ENCODE peak calls at places on chromosome 1, in nine cellular contexts. One of them, this sample, is unnamed.
A peak's percentile ranks its signal among the peaks of the same experiment; 100 is the strongest.

GRCh38 chr1:38558476-38559179 is 300.9 kb downstream of the RRAGC start:
- DNase-seq in stimulated activated CD4-positive, alpha-beta T cell treated with anti-CD3 and anti-CD28 coated beads, Interleukin-12 subunit alpha, Interleukin-12 subunit beta, amount 100 ng/mL, for 24 hours: no peak
- DNase-seq in activated CD8-positive, alpha-beta memory T cell treated with anti-CD3 and anti-CD28 coated beads, Interleukin-2, amount 50 U/mL, for 4 hours: no peak
- DNase-seq in WTC11: peak; percentile 71
- DNase-seq in stimulated activated CD8-positive, alpha-beta memory T cell treated with anti-CD3 and anti-CD28 coated beads, Interleukin-4, amount 100 ng/mL, for 4 hours: no peak
- DNase-seq in AG04450: no peak
- DNase-seq in memory B cell: no peak
- DNase-seq in WERI-Rb-1: no peak
- DNase-seq in A172: no peak
- DNase-seq in this sample: no peak

GRCh38 chr1:63703661-63704060 is 70.2 kb upstream of the ROR1 start:
- DNase-seq in memory B cell: no peak
- DNase-seq in WERI-Rb-1: no peak
- DNase-seq in stimulated activated CD8-positive, alpha-beta memory T cell treated with anti-CD3 and anti-CD28 coated beads, Interleukin-4, amount 100 ng/mL, for 4 hours: no peak
- DNase-seq in stimulated activated CD4-positive, alpha-beta T cell treated with anti-CD3 and anti-CD28 coated beads, Interleukin-12 subunit alpha, Interleukin-12 subunit beta, amount 100 ng/mL, for 24 hours: no peak
- DNase-seq in AG04450: no peak
- DNase-seq in activated CD8-positive, alpha-beta memory T cell treated with anti-CD3 and anti-CD28 coated beads, Interleukin-2, amount 50 U/mL, for 4 hours: no peak
- DNase-seq in A172: no peak
- DNase-seq in WTC11: no peak
- DNase-seq in this sample: no peak

GRCh38 chr1:71743862-71744261 is 538.5 kb downstream of the NEGR1 start:
- DNase-seq in memory B cell: no peak
- DNase-seq in WTC11: no peak
- DNase-seq in A172: no peak
- DNase-seq in activated CD8-positive, alpha-beta memory T cell treated with anti-CD3 and anti-CD28 coated beads, Interleukin-2, amount 50 U/mL, for 4 hours: no peak
- DNase-seq in stimulated activated CD8-positive, alpha-beta memory T cell treated with anti-CD3 and anti-CD28 coated beads, Interleukin-4, amount 100 ng/mL, for 4 hours: no peak
- DNase-seq in stimulated activated CD4-positive, alpha-beta T cell treated with anti-CD3 and anti-CD28 coated beads, Interleukin-12 subunit alpha, Interleukin-12 subunit beta, amount 100 ng/mL, for 24 hours: no peak
- DNase-seq in AG04450: no peak
- DNase-seq in WERI-Rb-1: no peak
- DNase-seq in this sample: no peak

GRCh38 chr1:184289825-184290550 is 96.8 kb upstream of the C1orf21 start:
- DNase-seq in stimulated activated CD4-positive, alpha-beta T cell treated with anti-CD3 and anti-CD28 coated beads, Interleukin-12 subunit alpha, Interleukin-12 subunit beta, amount 100 ng/mL, for 24 hours: no peak
- DNase-seq in memory B cell: no peak
- DNase-seq in WTC11: no peak
- DNase-seq in AG04450: no peak
- DNase-seq in A172: peak; percentile 40
- DNase-seq in stimulated activated CD8-positive, alpha-beta memory T cell treated with anti-CD3 and anti-CD28 coated beads, Interleukin-4, amount 100 ng/mL, for 4 hours: no peak
- DNase-seq in activated CD8-positive, alpha-beta memory T cell treated with anti-CD3 and anti-CD28 coated beads, Interleukin-2, amount 50 U/mL, for 4 hours: no peak
- DNase-seq in WERI-Rb-1: no peak
- DNase-seq in this sample: no peak

GRCh38 chr1:154940880-154941228 is 4.3 kb upstream of the PMVK start:
- DNase-seq in memory B cell: no peak
- DNase-seq in WERI-Rb-1: no peak
- DNase-seq in activated CD8-positive, alpha-beta memory T cell treated with anti-CD3 and anti-CD28 coated beads, Interleukin-2, amount 50 U/mL, for 4 hours: no peak
- DNase-seq in AG04450: no peak
- DNase-seq in A172: no peak
- DNase-seq in stimulated activated CD4-positive, alpha-beta T cell treated with anti-CD3 and anti-CD28 coated beads, Interleukin-12 subunit alpha, Interleukin-12 subunit beta, amount 100 ng/mL, for 24 hours: no peak
- DNase-seq in stimulated activated CD8-positive, alpha-beta memory T cell treated with anti-CD3 and anti-CD28 coated beads, Interleukin-4, amount 100 ng/mL, for 4 hours: no peak
- DNase-seq in WTC11: no peak
- DNase-seq in this sample: no peak

GRCh38 chr1:32316906-32317282 is 19.1 kb downstream of the MARCKSL1 start:
- DNase-seq in activated CD8-positive, alpha-beta memory T cell treated with anti-CD3 and anti-CD28 coated beads, Interleukin-2, amount 50 U/mL, for 4 hours: no peak
- DNase-seq in memory B cell: no peak
- DNase-seq in stimulated activated CD8-positive, alpha-beta memory T cell treated with anti-CD3 and anti-CD28 coated beads, Interleukin-4, amount 100 ng/mL, for 4 hours: no peak
- DNase-seq in WTC11: no peak
- DNase-seq in A172: no peak
- DNase-seq in stimulated activated CD4-positive, alpha-beta T cell treated with anti-CD3 and anti-CD28 coated beads, Interleukin-12 subunit alpha, Interleukin-12 subunit beta, amount 100 ng/mL, for 24 hours: no peak
- DNase-seq in AG04450: no peak
- DNase-seq in WERI-Rb-1: no peak
- DNase-seq in this sample: no peak

GRCh38 chr1:111965781-111966453 is 23.6 kb downstream of the KCND3 start:
- DNase-seq in WERI-Rb-1: no peak
- DNase-seq in stimulated activated CD4-positive, alpha-beta T cell treated with anti-CD3 and anti-CD28 coated beads, Interleukin-12 subunit alpha, Interleukin-12 subunit beta, amount 100 ng/mL, for 24 hours: no peak
- DNase-seq in AG04450: no peak
- DNase-seq in activated CD8-positive, alpha-beta memory T cell treated with anti-CD3 and anti-CD28 coated beads, Interleukin-2, amount 50 U/mL, for 4 hours: no peak
- DNase-seq in A172: no peak
- DNase-seq in WTC11: no peak
- DNase-seq in memory B cell: no peak
- DNase-seq in stimulated activated CD8-positive, alpha-beta memory T cell treated with anti-CD3 and anti-CD28 coated beads, Interleukin-4, amount 100 ng/mL, for 4 hours: no peak
- DNase-seq in this sample: no peak

GRCh38 chr1:203668401-203668800 is 41.8 kb downstream of the ATP2B4 start:
- DNase-seq in memory B cell: no peak
- DNase-seq in AG04450: no peak
- DNase-seq in stimulated activated CD8-positive, alpha-beta memory T cell treated with anti-CD3 and anti-CD28 coated beads, Interleukin-4, amount 100 ng/mL, for 4 hours: no peak
- DNase-seq in WTC11: no peak
- DNase-seq in A172: no peak
- DNase-seq in activated CD8-positive, alpha-beta memory T cell treated with anti-CD3 and anti-CD28 coated beads, Interleukin-2, amount 50 U/mL, for 4 hours: no peak
- DNase-seq in WERI-Rb-1: no peak
- DNase-seq in stimulated activated CD4-positive, alpha-beta T cell treated with anti-CD3 and anti-CD28 coated beads, Interleukin-12 subunit alpha, Interleukin-12 subunit beta, amount 100 ng/mL, for 24 hours: no peak
- DNase-seq in this sample: no peak

GRCh38 chr1:153789478-153790148 is 14.4 kb downstream of the SLC27A3 start:
- DNase-seq in WTC11: no peak
- DNase-seq in A172: no peak
- DNase-seq in WERI-Rb-1: peak; percentile 36
- DNase-seq in activated CD8-positive, alpha-beta memory T cell treated with anti-CD3 and anti-CD28 coated beads, Interleukin-2, amount 50 U/mL, for 4 hours: peak; percentile 27
- DNase-seq in stimulated activated CD4-positive, alpha-beta T cell treated with anti-CD3 and anti-CD28 coated beads, Interleukin-12 subunit alpha, Interleukin-12 subunit beta, amount 100 ng/mL, for 24 hours: no peak
- DNase-seq in AG04450: no peak
- DNase-seq in memory B cell: no peak
- DNase-seq in stimulated activated CD8-positive, alpha-beta memory T cell treated with anti-CD3 and anti-CD28 coated beads, Interleukin-4, amount 100 ng/mL, for 4 hours: no peak
- DNase-seq in this sample: no peak

GRCh38 chr1:35797380-35797779 is 10.4 kb upstream of the AGO4 start:
- DNase-seq in stimulated activated CD4-positive, alpha-beta T cell treated with anti-CD3 and anti-CD28 coated beads, Interleukin-12 subunit alpha, Interleukin-12 subunit beta, amount 100 ng/mL, for 24 hours: no peak
- DNase-seq in AG04450: no peak
- DNase-seq in WTC11: no peak
- DNase-seq in A172: no peak
- DNase-seq in stimulated activated CD8-positive, alpha-beta memory T cell treated with anti-CD3 and anti-CD28 coated beads, Interleukin-4, amount 100 ng/mL, for 4 hours: no peak
- DNase-seq in WERI-Rb-1: no peak
- DNase-seq in memory B cell: no peak
- DNase-seq in activated CD8-positive, alpha-beta memory T cell treated with anti-CD3 and anti-CD28 coated beads, Interleukin-2, amount 50 U/mL, for 4 hours: no peak
- DNase-seq in this sample: no peak

GRCh38 chr1:94622757-94623156 is 81.2 kb upstream of the F3 start:
- DNase-seq in memory B cell: no peak
- DNase-seq in stimulated activated CD8-positive, alpha-beta memory T cell treated with anti-CD3 and anti-CD28 coated beads, Interleukin-4, amount 100 ng/mL, for 4 hours: no peak
- DNase-seq in WERI-Rb-1: no peak
- DNase-seq in A172: peak; percentile 85
- DNase-seq in stimulated activated CD4-positive, alpha-beta T cell treated with anti-CD3 and anti-CD28 coated beads, Interleukin-12 subunit alpha, Interleukin-12 subunit beta, amount 100 ng/mL, for 24 hours: no peak
- DNase-seq in activated CD8-positive, alpha-beta memory T cell treated with anti-CD3 and anti-CD28 coated beads, Interleukin-2, amount 50 U/mL, for 4 hours: no peak
- DNase-seq in AG04450: no peak
- DNase-seq in WTC11: peak; percentile 21
- DNase-seq in this sample: no peak

GRCh38 chr1:165960136-165960535 is 132.7 kb downstream of the UCK2 start:
- DNase-seq in WERI-Rb-1: no peak
- DNase-seq in AG04450: no peak
- DNase-seq in activated CD8-positive, alpha-beta memory T cell treated with anti-CD3 and anti-CD28 coated beads, Interleukin-2, amount 50 U/mL, for 4 hours: no peak
- DNase-seq in memory B cell: no peak
- DNase-seq in stimulated activated CD8-positive, alpha-beta memory T cell treated with anti-CD3 and anti-CD28 coated beads, Interleukin-4, amount 100 ng/mL, for 4 hours: no peak
- DNase-seq in A172: no peak
- DNase-seq in stimulated activated CD4-positive, alpha-beta T cell treated with anti-CD3 and anti-CD28 coated beads, Interleukin-12 subunit alpha, Interleukin-12 subunit beta, amount 100 ng/mL, for 24 hours: no peak
- DNase-seq in WTC11: no peak
- DNase-seq in this sample: no peak

GRCh38 chr1:204349602-204350001 is 10.1 kb downstream of the PLEKHA6 start:
- DNase-seq in stimulated activated CD8-positive, alpha-beta memory T cell treated with anti-CD3 and anti-CD28 coated beads, Interleukin-4, amount 100 ng/mL, for 4 hours: no peak
- DNase-seq in AG04450: no peak
- DNase-seq in activated CD8-positive, alpha-beta memory T cell treated with anti-CD3 and anti-CD28 coated beads, Interleukin-2, amount 50 U/mL, for 4 hours: no peak
- DNase-seq in A172: no peak
- DNase-seq in memory B cell: no peak
- DNase-seq in stimulated activated CD4-positive, alpha-beta T cell treated with anti-CD3 and anti-CD28 coated beads, Interleukin-12 subunit alpha, Interleukin-12 subunit beta, amount 100 ng/mL, for 24 hours: no peak
- DNase-seq in WERI-Rb-1: no peak
- DNase-seq in WTC11: no peak
- DNase-seq in this sample: no peak

GRCh38 chr1:211579434-211580302 is 707 bp upstream of the SLC30A1 start:
- DNase-seq in stimulated activated CD4-positive, alpha-beta T cell treated with anti-CD3 and anti-CD28 coated beads, Interleukin-12 subunit alpha, Interleukin-12 subunit beta, amount 100 ng/mL, for 24 hours: no peak
- DNase-seq in memory B cell: no peak
- DNase-seq in WTC11: no peak
- DNase-seq in AG04450: no peak
- DNase-seq in WERI-Rb-1: peak; percentile 96
- DNase-seq in stimulated activated CD8-positive, alpha-beta memory T cell treated with anti-CD3 and anti-CD28 coated beads, Interleukin-4, amount 100 ng/mL, for 4 hours: peak; percentile 57
- DNase-seq in activated CD8-positive, alpha-beta memory T cell treated with anti-CD3 and anti-CD28 coated beads, Interleukin-2, amount 50 U/mL, for 4 hours: peak; percentile 83
- DNase-seq in A172: peak; percentile 49
- DNase-seq in this sample: no peak

GRCh38 chr1:180208264-180208663 is 21.8 kb upstream of the LHX4 start:
- DNase-seq in stimulated activated CD8-positive, alpha-beta memory T cell treated with anti-CD3 and anti-CD28 coated beads, Interleukin-4, amount 100 ng/mL, for 4 hours: no peak
- DNase-seq in WTC11: no peak
- DNase-seq in A172: no peak
- DNase-seq in WERI-Rb-1: no peak
- DNase-seq in memory B cell: no peak
- DNase-seq in activated CD8-positive, alpha-beta memory T cell treated with anti-CD3 and anti-CD28 coated beads, Interleukin-2, amount 50 U/mL, for 4 hours: no peak
- DNase-seq in AG04450: no peak
- DNase-seq in stimulated activated CD4-positive, alpha-beta T cell treated with anti-CD3 and anti-CD28 coated beads, Interleukin-12 subunit alpha, Interleukin-12 subunit beta, amount 100 ng/mL, for 24 hours: no peak
- DNase-seq in this sample: no peak

GRCh38 chr1:22808846-22809501 is 98.3 kb downstream of the EPHB2 start:
- DNase-seq in A172: peak; percentile 39
- DNase-seq in activated CD8-positive, alpha-beta memory T cell treated with anti-CD3 and anti-CD28 coated beads, Interleukin-2, amount 50 U/mL, for 4 hours: no peak
- DNase-seq in stimulated activated CD8-positive, alpha-beta memory T cell treated with anti-CD3 and anti-CD28 coated beads, Interleukin-4, amount 100 ng/mL, for 4 hours: no peak
- DNase-seq in WTC11: no peak
- DNase-seq in stimulated activated CD4-positive, alpha-beta T cell treated with anti-CD3 and anti-CD28 coated beads, Interleukin-12 subunit alpha, Interleukin-12 subunit beta, amount 100 ng/mL, for 24 hours: no peak
- DNase-seq in memory B cell: no peak
- DNase-seq in WERI-Rb-1: peak; percentile 48
- DNase-seq in AG04450: peak; percentile 37
- DNase-seq in this sample: peak; percentile 17

GRCh38 chr1:46691997-46692790 is 20.5 kb downstream of the TEX38 start:
- DNase-seq in WTC11: no peak
- DNase-seq in stimulated activated CD4-positive, alpha-beta T cell treated with anti-CD3 and anti-CD28 coated beads, Interleukin-12 subunit alpha, Interleukin-12 subunit beta, amount 100 ng/mL, for 24 hours: no peak
- DNase-seq in stimulated activated CD8-positive, alpha-beta memory T cell treated with anti-CD3 and anti-CD28 coated beads, Interleukin-4, amount 100 ng/mL, for 4 hours: no peak
- DNase-seq in activated CD8-positive, alpha-beta memory T cell treated with anti-CD3 and anti-CD28 coated beads, Interleukin-2, amount 50 U/mL, for 4 hours: no peak
- DNase-seq in memory B cell: no peak
- DNase-seq in AG04450: no peak
- DNase-seq in WERI-Rb-1: no peak
- DNase-seq in A172: peak; percentile 31
- DNase-seq in this sample: peak; percentile 32

GRCh38 chr1:147822292-147822691 is 61.9 kb upstream of the GJA5 start:
- DNase-seq in A172: peak; percentile 6
- DNase-seq in AG04450: no peak
- DNase-seq in WERI-Rb-1: peak; percentile 69
- DNase-seq in stimulated activated CD8-positive, alpha-beta memory T cell treated with anti-CD3 and anti-CD28 coated beads, Interleukin-4, amount 100 ng/mL, for 4 hours: no peak
- DNase-seq in stimulated activated CD4-positive, alpha-beta T cell treated with anti-CD3 and anti-CD28 coated beads, Interleukin-12 subunit alpha, Interleukin-12 subunit beta, amount 100 ng/mL, for 24 hours: no peak
- DNase-seq in memory B cell: no peak
- DNase-seq in WTC11: no peak
- DNase-seq in activated CD8-positive, alpha-beta memory T cell treated with anti-CD3 and anti-CD28 coated beads, Interleukin-2, amount 50 U/mL, for 4 hours: no peak
- DNase-seq in this sample: no peak

GRCh38 chr1:3186526-3186921 is 117.5 kb downstream of the PRDM16 start:
- DNase-seq in stimulated activated CD4-positive, alpha-beta T cell treated with anti-CD3 and anti-CD28 coated beads, Interleukin-12 subunit alpha, Interleukin-12 subunit beta, amount 100 ng/mL, for 24 hours: no peak
- DNase-seq in activated CD8-positive, alpha-beta memory T cell treated with anti-CD3 and anti-CD28 coated beads, Interleukin-2, amount 50 U/mL, for 4 hours: no peak
- DNase-seq in WERI-Rb-1: peak; percentile 52
- DNase-seq in AG04450: peak; percentile 10
- DNase-seq in A172: peak; percentile 23
- DNase-seq in memory B cell: no peak
- DNase-seq in stimulated activated CD8-positive, alpha-beta memory T cell treated with anti-CD3 and anti-CD28 coated beads, Interleukin-4, amount 100 ng/mL, for 4 hours: no peak
- DNase-seq in WTC11: no peak
- DNase-seq in this sample: no peak